ENCODE peak calls at places on chromosomes 11 and 22, in four cellular contexts. J is GM04504, T is heart right ventricle, B is WTC11. V is an unnamed sample.

GRCh38 chr11:7977251-7977917 is 9.8 kb upstream of the EIF3F start:
- DNase-seq in J (peak), B (no peak), T (no peak), V (no peak)

GRCh38 chr11:14015711-14016110 is 53.2 kb downstream of the SPON1 start:
- DNase-seq in J (no peak), T (no peak), B (no peak), V (no peak)

GRCh38 chr11:134857035-134857434 is 445.0 kb upstream of the B3GAT1 start:
- DNase-seq in B (no peak), J (no peak), T (no peak), V (no peak)

GRCh38 chr11:119108151-119108856 is 1.2 kb downstream of the C2CD2L start:
- DNase-seq in J (no peak), B (peak), T (no peak), V (no peak)

GRCh38 chr11:125451400-125452124 is 44.5 kb downstream of the FEZ1 start:
- DNase-seq in J (no peak), B (peak), T (peak), V (no peak)

GRCh38 chr11:69922015-69922595 is 102.9 kb upstream of the FGF3 start:
- DNase-seq in B (peak), J (no peak), T (peak), V (no peak)

GRCh38 chr22:48825802-48826520 is 1001.7 kb downstream of the BRD1 start:
- DNase-seq in J (no peak), B (no peak), T (no peak), V (no peak)

GRCh38 chr11:81986556-81987161 is 747.0 kb downstream of the FAM181B start:
- DNase-seq in J (no peak), B (no peak), T (no peak), V (no peak)

GRCh38 chr22:46083383-46084350 is 66.7 kb upstream of the PPARA start:
- DNase-seq in T (peak), J (no peak), B (no peak), V (no peak)

GRCh38 chr11:68825603-68826002 is 16.1 kb downstream of the CPT1A start:
- DNase-seq in J (no peak), T (no peak), B (peak), V (no peak)

GRCh38 chr11:47278769-47279168 is 8.8 kb downstream of the MADD start:
- DNase-seq in J (no peak), T (no peak), B (no peak), V (no peak)

GRCh38 chr11:45146072-45147016 is at the start of gene PRDM11:
- DNase-seq in B (peak), T (no peak), J (peak), V (peak)

GRCh38 chr22:29369460-29369859 is 18.9 kb downstream of the AP1B1 start:
- DNase-seq in J (no peak), B (peak), T (peak), V (no peak)

GRCh38 chr22:36292823-36293530 is 40.0 kb downstream of the APOL1 start:
- DNase-seq in J (no peak), B (no peak), T (no peak), V (no peak)

GRCh38 chr11:79762271-79762935 is 321.6 kb upstream of the TENM4 start:
- DNase-seq in B (no peak), J (no peak), T (no peak), V (no peak)

GRCh38 chr22:20781272-20781990 is 7.5 kb downstream of the SERPIND1 start:
- DNase-seq in B (no peak), J (no peak), T (no peak), V (no peak)

GRCh38 chr11:77854838-77855237 is 33.9 kb downstream of the AAMDC start:
- DNase-seq in T (no peak), J (no peak), B (no peak), V (no peak)

GRCh38 chr22:32830957-32831356 is 29.5 kb downstream of the TIMP3 start:
- DNase-seq in B (no peak), T (no peak), J (no peak), V (no peak)

GRCh38 chr22:20627432-20627831 is 120.0 kb downstream of the MED15 start:
- DNase-seq in T (no peak), J (no peak), B (no peak), V (no peak)

GRCh38 chr11:34492806-34493414 is 20.7 kb downstream of the ELF5 start:
- DNase-seq in T (no peak), B (peak), J (no peak), V (no peak)

GRCh38 chr22:41157083-41157482 is 48.0 kb upstream of the L3MBTL2 start:
- DNase-seq in B (no peak), T (no peak), J (no peak), V (no peak)

GRCh38 chr11:134037093-134037908 is 31.6 kb upstream of the JAM3 start:
- DNase-seq in T (peak), J (peak), B (peak), V (peak)

GRCh38 chr11:35897019-35897418 is 46.8 kb upstream of the LDLRAD3 start:
- DNase-seq in B (no peak), J (no peak), T (no peak), V (no peak)

GRCh38 chr11:1077033-1077416 is 2.4 kb downstream of the MUC2 start:
- DNase-seq in T (no peak), B (no peak), J (no peak), V (no peak)

GRCh38 chr11:14054708-14055107 is 92.2 kb downstream of the SPON1 start:
- DNase-seq in J (peak), B (no peak), T (peak), V (no peak)

GRCh38 chr11:70578371-70578770 is 180.0 kb downstream of the CTTN start:
- DNase-seq in B (no peak), J (no peak), T (no peak), V (no peak)

GRCh38 chr22:17199131-17199731 is 20.0 kb downstream of the ADA2 start:
- DNase-seq in J (peak), T (no peak), B (peak), V (no peak)

GRCh38 chr11:8068605-8069221 is 12.3 kb upstream of the TUB start:
- DNase-seq in J (peak), B (no peak), T (peak), V (no peak)

GRCh38 chr11:114073506-114074381 is 14.2 kb downstream of the ZBTB16 start:
- DNase-seq in J (no peak), T (no peak), B (no peak), V (no peak)

GRCh38 chr11:43943357-43943930 is 1.0 kb downstream of the C11orf96 start:
- DNase-seq in J (no peak), B (peak), T (no peak), V (no peak)

GRCh38 chr11:93822359-93822758 is 28.1 kb downstream of the VSTM5 start:
- DNase-seq in B (no peak), J (no peak), T (no peak), V (no peak)

GRCh38 chr22:43198126-43198525 is 11.2 kb upstream of the TTLL12 start:
- DNase-seq in T (no peak), J (no peak), B (no peak), V (no peak)

GRCh38 chr22:29503811-29504372 is 23.9 kb downstream of the NEFH start:
- DNase-seq in T (no peak), B (no peak), J (peak), V (no peak)

GRCh38 chr22:37016134-37016910 is 2.9 kb downstream of the TST start:
- DNase-seq in T (no peak), B (no peak), J (no peak), V (no peak)

GRCh38 chr11:66996609-66997273 is 21.6 kb downstream of the C11orf86 start:
- DNase-seq in B (no peak), T (peak), J (no peak), V (no peak)

V was measured in effector memory CD4-positive, alpha-beta T cell.